ENCODE peak calls at places on chromosomes 1 and 21, in nine cellular contexts. One of them, this sample, is unnamed.
A peak's percentile ranks its signal among the peaks of the same experiment; 100 is the strongest.

GRCh38 chr1:156508205-156508954 is 7.8 kb upstream of the MEF2D start:
- DNase-seq in OCI-LY7: no peak
- DNase-seq in lower lobe of right lung: peak; percentile 85
- DNase-seq in gastrocnemius medialis: peak; percentile 75
- DNase-seq in body of pancreas: peak; percentile 37
- DNase-seq in heart right ventricle: peak; percentile 77
- DNase-seq in transverse colon: peak; percentile 76
- DNase-seq in stomach: peak; percentile 65
- DNase-seq in GM23248: peak; percentile 83
- DNase-seq in this sample: peak; percentile 83

GRCh38 chr21:45572231-45572630 is 30.0 kb upstream of the SLC19A1 start:
- DNase-seq in OCI-LY7: no peak
- DNase-seq in body of pancreas: no peak
- DNase-seq in lower lobe of right lung: peak; percentile 20
- DNase-seq in stomach: peak; percentile 5
- DNase-seq in gastrocnemius medialis: no peak
- DNase-seq in GM23248: no peak
- DNase-seq in transverse colon: no peak
- DNase-seq in heart right ventricle: no peak
- DNase-seq in this sample: no peak

GRCh38 chr1:24416666-24417391 is 1.2 kb downstream of the NIPAL3 start:
- DNase-seq in OCI-LY7: peak; percentile 71
- DNase-seq in gastrocnemius medialis: no peak
- DNase-seq in stomach: no peak
- DNase-seq in lower lobe of right lung: no peak
- DNase-seq in body of pancreas: no peak
- DNase-seq in heart right ventricle: no peak
- DNase-seq in transverse colon: peak; percentile 55
- DNase-seq in GM23248: peak; percentile 97
- DNase-seq in this sample: no peak

GRCh38 chr1:168079761-168080160 is 57.0 kb downstream of the GPR161 start:
- DNase-seq in transverse colon: no peak
- DNase-seq in lower lobe of right lung: no peak
- DNase-seq in gastrocnemius medialis: no peak
- DNase-seq in OCI-LY7: no peak
- DNase-seq in stomach: no peak
- DNase-seq in body of pancreas: no peak
- DNase-seq in heart right ventricle: no peak
- DNase-seq in GM23248: peak; percentile 82
- DNase-seq in this sample: no peak

GRCh38 chr21:41847066-41847804 is 31.9 kb downstream of the PRDM15 start:
- DNase-seq in transverse colon: no peak
- DNase-seq in gastrocnemius medialis: no peak
- DNase-seq in stomach: no peak
- DNase-seq in OCI-LY7: no peak
- DNase-seq in lower lobe of right lung: no peak
- DNase-seq in body of pancreas: no peak
- DNase-seq in GM23248: peak; percentile 32
- DNase-seq in heart right ventricle: no peak
- DNase-seq in this sample: no peak

GRCh38 chr1:24277420-24278169 is 41.6 kb upstream of the GRHL3 start:
- DNase-seq in stomach: no peak
- DNase-seq in GM23248: peak; percentile 92
- DNase-seq in body of pancreas: no peak
- DNase-seq in OCI-LY7: no peak
- DNase-seq in transverse colon: no peak
- DNase-seq in lower lobe of right lung: no peak
- DNase-seq in heart right ventricle: no peak
- DNase-seq in gastrocnemius medialis: no peak
- DNase-seq in this sample: no peak

GRCh38 chr1:119367332-119368124 is 1.1 kb upstream of the HAO2 start:
- DNase-seq in GM23248: peak; percentile 80
- DNase-seq in heart right ventricle: no peak
- DNase-seq in lower lobe of right lung: no peak
- DNase-seq in body of pancreas: no peak
- DNase-seq in stomach: no peak
- DNase-seq in transverse colon: no peak
- DNase-seq in gastrocnemius medialis: no peak
- DNase-seq in OCI-LY7: peak; percentile 9
- DNase-seq in this sample: no peak

GRCh38 chr1:21963477-21964217 is 13.2 kb upstream of the CELA3B start:
- DNase-seq in heart right ventricle: peak; percentile 79
- DNase-seq in stomach: peak; percentile 88
- DNase-seq in body of pancreas: peak; percentile 89
- DNase-seq in transverse colon: peak; percentile 88
- DNase-seq in GM23248: peak; percentile 68
- DNase-seq in gastrocnemius medialis: peak; percentile 41
- DNase-seq in OCI-LY7: peak; percentile 70
- DNase-seq in lower lobe of right lung: peak; percentile 84
- DNase-seq in this sample: peak; percentile 85

GRCh38 chr1:223298706-223299105 is 65.3 kb downstream of the SUSD4 start:
- DNase-seq in stomach: no peak
- DNase-seq in gastrocnemius medialis: no peak
- DNase-seq in transverse colon: no peak
- DNase-seq in heart right ventricle: no peak
- DNase-seq in lower lobe of right lung: no peak
- DNase-seq in OCI-LY7: no peak
- DNase-seq in GM23248: no peak
- DNase-seq in body of pancreas: no peak
- DNase-seq in this sample: no peak

GRCh38 chr1:67833595-67833926 is 294 bp upstream of the GNG12 start:
- DNase-seq in GM23248: peak; percentile 96
- DNase-seq in heart right ventricle: no peak
- DNase-seq in body of pancreas: no peak
- DNase-seq in OCI-LY7: no peak
- DNase-seq in transverse colon: no peak
- DNase-seq in gastrocnemius medialis: no peak
- DNase-seq in stomach: no peak
- DNase-seq in lower lobe of right lung: no peak
- DNase-seq in this sample: peak; percentile 54

GRCh38 chr21:41204736-41205135 is 36.8 kb downstream of the BACE2 start:
- DNase-seq in GM23248: no peak
- DNase-seq in lower lobe of right lung: no peak
- DNase-seq in body of pancreas: no peak
- DNase-seq in heart right ventricle: no peak
- DNase-seq in transverse colon: no peak
- DNase-seq in stomach: no peak
- DNase-seq in gastrocnemius medialis: no peak
- DNase-seq in OCI-LY7: no peak
- DNase-seq in this sample: no peak

GRCh38 chr1:101967871-101968270 is 28.9 kb downstream of the OLFM3 start:
- DNase-seq in GM23248: no peak
- DNase-seq in gastrocnemius medialis: no peak
- DNase-seq in transverse colon: no peak
- DNase-seq in body of pancreas: no peak
- DNase-seq in heart right ventricle: no peak
- DNase-seq in lower lobe of right lung: no peak
- DNase-seq in OCI-LY7: no peak
- DNase-seq in stomach: no peak
- DNase-seq in this sample: no peak

GRCh38 chr1:24925082-24925779 is 4.8 kb downstream of the RUNX3 start:
- DNase-seq in transverse colon: peak; percentile 41
- DNase-seq in body of pancreas: no peak
- DNase-seq in stomach: no peak
- DNase-seq in heart right ventricle: no peak
- DNase-seq in OCI-LY7: no peak
- DNase-seq in gastrocnemius medialis: no peak
- DNase-seq in GM23248: no peak
- DNase-seq in lower lobe of right lung: no peak
- DNase-seq in this sample: no peak

GRCh38 chr21:44432841-44433790 is 22.2 kb upstream of the LRRC3 start:
- DNase-seq in OCI-LY7: no peak
- DNase-seq in heart right ventricle: no peak
- DNase-seq in gastrocnemius medialis: peak; percentile 1
- DNase-seq in stomach: no peak
- DNase-seq in body of pancreas: no peak
- DNase-seq in lower lobe of right lung: no peak
- DNase-seq in GM23248: no peak
- DNase-seq in transverse colon: no peak
- DNase-seq in this sample: no peak

DNA sequence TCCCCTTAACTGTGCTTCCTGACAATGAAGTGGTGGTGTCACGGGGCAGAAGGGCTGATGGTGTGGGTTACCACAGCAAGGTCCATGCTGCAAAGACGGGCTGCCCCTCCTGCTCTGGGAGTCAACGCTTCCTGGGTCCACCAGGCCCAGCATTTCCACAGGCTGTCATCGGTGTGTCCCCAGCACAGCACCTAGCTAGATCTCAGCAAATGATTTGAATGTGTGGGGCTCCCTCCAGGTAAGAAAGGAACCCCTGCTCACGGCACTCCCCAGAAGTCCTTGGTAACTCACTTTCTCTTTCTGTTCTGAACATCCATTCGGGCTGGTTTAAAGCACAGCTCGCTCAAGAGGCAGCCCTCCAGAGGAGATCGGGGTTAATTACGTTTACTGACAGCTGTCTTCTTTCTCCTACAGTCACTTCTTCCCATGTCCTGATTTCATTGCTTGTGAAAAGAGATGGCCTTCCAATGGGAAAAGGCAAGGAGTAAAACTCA is 27.3 kb downstream of the HIVEP3 start:
- DNase-seq in transverse colon: peak; percentile 30
- DNase-seq in body of pancreas: peak; percentile 47
- DNase-seq in heart right ventricle: no peak
- DNase-seq in OCI-LY7: peak; percentile 46
- DNase-seq in GM23248: peak; percentile 49
- DNase-seq in stomach: peak; percentile 41
- DNase-seq in gastrocnemius medialis: no peak
- DNase-seq in lower lobe of right lung: peak; percentile 60
- DNase-seq in this sample: no peak
- H3K4me1 ChIP-seq in transverse colon: peaks cover 15% of the 10 kb centered on the region
- H3K4me1 ChIP-seq in body of pancreas: peaks cover 33% of the 10 kb centered on the region
- H3K4me1 ChIP-seq in heart right ventricle: peaks cover 40% of the 10 kb centered on the region
- H3K4me1 ChIP-seq in OCI-LY7: no peaks in the 10 kb centered on the region
- H3K4me1 ChIP-seq in GM23248: peaks cover 11% of the 10 kb centered on the region
- H3K4me1 ChIP-seq in stomach: peaks cover 55% of the 10 kb centered on the region
- H3K4me1 ChIP-seq in gastrocnemius medialis: peaks cover 65% of the 10 kb centered on the region
- H3K4me1 ChIP-seq in lower lobe of right lung: peaks cover 54% of the 10 kb centered on the region
- H3K4me1 ChIP-seq in this sample: peaks cover 5% of the 10 kb centered on the region

GRCh38 chr1:160664573-160665051 is 17.8 kb upstream of the SLAMF1 start:
- DNase-seq in OCI-LY7: peak; percentile 54
- DNase-seq in gastrocnemius medialis: no peak
- DNase-seq in heart right ventricle: no peak
- DNase-seq in body of pancreas: no peak
- DNase-seq in lower lobe of right lung: no peak
- DNase-seq in transverse colon: peak; percentile 33
- DNase-seq in GM23248: no peak
- DNase-seq in stomach: no peak
- DNase-seq in this sample: no peak
- H3K4me3 ChIP-seq in OCI-LY7: peak overlapping the region; percentile 16
- H3K4me3 ChIP-seq in gastrocnemius medialis: no peak overlapping the region
- H3K4me3 ChIP-seq in heart right ventricle: no peak overlapping the region
- H3K4me3 ChIP-seq in body of pancreas: no peak overlapping the region
- H3K4me3 ChIP-seq in lower lobe of right lung: no peak overlapping the region
- H3K4me3 ChIP-seq in transverse colon: no peak overlapping the region
- H3K4me3 ChIP-seq in GM23248: no peak overlapping the region
- H3K4me3 ChIP-seq in stomach: no peak overlapping the region
- H3K4me3 ChIP-seq in this sample: no peak overlapping the region

GRCh38 chr1:10665930-10666850 is 130.3 kb downstream of the CASZ1 start:
- DNase-seq in lower lobe of right lung: peak; percentile 92
- DNase-seq in gastrocnemius medialis: peak; percentile 92
- DNase-seq in heart right ventricle: peak; percentile 80
- DNase-seq in transverse colon: peak; percentile 50
- DNase-seq in body of pancreas: peak; percentile 84
- DNase-seq in GM23248: no peak
- DNase-seq in stomach: peak; percentile 95
- DNase-seq in OCI-LY7: no peak
- DNase-seq in this sample: no peak

GRCh38 chr1:10665226-10665625 is 131.2 kb downstream of the CASZ1 start:
- DNase-seq in stomach: no peak
- DNase-seq in OCI-LY7: no peak
- DNase-seq in transverse colon: no peak
- DNase-seq in GM23248: no peak
- DNase-seq in heart right ventricle: no peak
- DNase-seq in gastrocnemius medialis: no peak
- DNase-seq in body of pancreas: no peak
- DNase-seq in lower lobe of right lung: no peak
- DNase-seq in this sample: no peak

GRCh38 chr1:10662824-10663667 is 133.4 kb downstream of the CASZ1 start:
- DNase-seq in OCI-LY7: no peak
- DNase-seq in lower lobe of right lung: no peak
- DNase-seq in body of pancreas: no peak
- DNase-seq in heart right ventricle: no peak
- DNase-seq in GM23248: no peak
- DNase-seq in stomach: no peak
- DNase-seq in gastrocnemius medialis: no peak
- DNase-seq in transverse colon: no peak
- DNase-seq in this sample: no peak

GRCh38 chr1:10663668-10664035 is 132.8 kb downstream of the CASZ1 start:
- DNase-seq in GM23248: peak; percentile 57
- DNase-seq in heart right ventricle: peak; percentile 72
- DNase-seq in stomach: peak; percentile 67
- DNase-seq in transverse colon: peak; percentile 34
- DNase-seq in body of pancreas: peak; percentile 78
- DNase-seq in OCI-LY7: no peak
- DNase-seq in lower lobe of right lung: no peak
- DNase-seq in gastrocnemius medialis: no peak
- DNase-seq in this sample: peak; percentile 74

GRCh38 chr1:10664251-10664650 is 132.2 kb downstream of the CASZ1 start:
- DNase-seq in OCI-LY7: no peak
- DNase-seq in heart right ventricle: peak; percentile 62
- DNase-seq in lower lobe of right lung: no peak
- DNase-seq in gastrocnemius medialis: peak; percentile 95
- DNase-seq in GM23248: no peak
- DNase-seq in body of pancreas: peak; percentile 54
- DNase-seq in stomach: peak; percentile 63
- DNase-seq in transverse colon: no peak
- DNase-seq in this sample: peak; percentile 40
- H3K4me1 ChIP-seq in OCI-LY7: no peaks in the 10 kb centered on the region
- H3K4me1 ChIP-seq in heart right ventricle: peaks cover 64% of the 10 kb centered on the region
- H3K4me1 ChIP-seq in lower lobe of right lung: peaks cover 69% of the 10 kb centered on the region
- H3K4me1 ChIP-seq in gastrocnemius medialis: peaks cover 64% of the 10 kb centered on the region
- H3K4me1 ChIP-seq in GM23248: no peaks in the 10 kb centered on the region
- H3K4me1 ChIP-seq in body of pancreas: peaks cover 53% of the 10 kb centered on the region
- H3K4me1 ChIP-seq in stomach: peaks cover 80% of the 10 kb centered on the region
- H3K4me1 ChIP-seq in transverse colon: peaks cover 35% of the 10 kb centered on the region
- H3K4me1 ChIP-seq in this sample: peaks cover 16% of the 10 kb centered on the region

GRCh38 chr1:237473896-237474295 is 416.8 kb downstream of the ZP4 start:
- DNase-seq in transverse colon: no peak
- DNase-seq in heart right ventricle: no peak
- DNase-seq in gastrocnemius medialis: no peak
- DNase-seq in stomach: no peak
- DNase-seq in GM23248: no peak
- DNase-seq in lower lobe of right lung: no peak
- DNase-seq in OCI-LY7: no peak
- DNase-seq in body of pancreas: no peak
- DNase-seq in this sample: no peak
- H3K4me3 ChIP-seq in transverse colon: no peak overlapping the region
- H3K4me3 ChIP-seq in heart right ventricle: no peak overlapping the region
- H3K4me3 ChIP-seq in gastrocnemius medialis: no peak overlapping the region
- H3K4me3 ChIP-seq in stomach: no peak overlapping the region
- H3K4me3 ChIP-seq in GM23248: no peak overlapping the region
- H3K4me3 ChIP-seq in lower lobe of right lung: no peak overlapping the region
- H3K4me3 ChIP-seq in OCI-LY7: no peak overlapping the region
- H3K4me3 ChIP-seq in body of pancreas: no peak overlapping the region
- H3K4me3 ChIP-seq in this sample: no peak overlapping the region